ENCODE peak calls at places on chromosomes 6 and 20, in seven cellular contexts. U, Q, K, M, B, E and L are unnamed samples.

GRCh38 chr20:24866008-24866407 is 83.1 kb upstream of the CST7 start:
- DNase-seq in E (no peak), U (no peak), Q (no peak), M (no peak), K (no peak), B (no peak), L (no peak)

GRCh38 chr6:111119550-111120329 is 32.4 kb downstream of the SLC16A10 start:
- DNase-seq in U (no peak), K (no peak), Q (no peak), B (no peak), M (no peak), E (no peak), L (no peak)

GRCh38 chr6:33944686-33945411 is 141.0 kb upstream of the MLN start:
- DNase-seq in U (no peak), B (no peak), Q (no peak), M (no peak), E (no peak), K (no peak), L (no peak)

GRCh38 chr6:44177691-44178423 is 19.2 kb downstream of the CAPN11 start:
- DNase-seq in B (no peak), K (peak; percentile 72), M (no peak), U (peak; percentile 16), Q (no peak), E (peak; percentile 48), L (no peak)

GRCh38 chr6:137353346-137353745 is 134.2 kb upstream of the IFNGR1 start:
- DNase-seq in U (no peak), M (peak; percentile 82), B (no peak), Q (no peak), K (no peak), E (no peak), L (no peak)

GRCh38 chr20:63352811-63353221 is 8.3 kb downstream of the CHRNA4 start:
- DNase-seq in B (no peak), K (peak; percentile 14), E (no peak), Q (no peak), M (no peak), U (no peak), L (no peak)

GRCh38 chr6:158869010-158869603 is 49.9 kb upstream of the EZR start:
- DNase-seq in M (peak; percentile 92), K (no peak), U (no peak), E (no peak), Q (no peak), B (no peak), L (no peak)

GRCh38 chr20:2140561-2140960 is 38.9 kb downstream of the STK35 start:
- DNase-seq in K (peak; percentile 54), Q (no peak), U (no peak), M (no peak), B (no peak), E (no peak), L (no peak)

GRCh38 chr6:161031721-161032495 is 40.3 kb downstream of the MAP3K4 start:
- DNase-seq in K (no peak), B (no peak), Q (no peak), E (peak; percentile 9), U (peak; percentile 53), M (no peak), L (peak; percentile 31)

GRCh38 chr6:89002523-89002922 is 39.1 kb upstream of the RNGTT start:
- DNase-seq in E (no peak), M (no peak), Q (no peak), U (no peak), K (no peak), B (no peak), L (no peak)

GRCh38 chr6:2684059-2684749 is 66.5 kb downstream of the MYLK4 start:
- DNase-seq in U (no peak), Q (no peak), E (no peak), B (no peak), K (no peak), M (no peak), L (no peak)

GRCh38 chr20:49507741-49508434 is 25.4 kb upstream of the KCNB1 start:
- DNase-seq in E (no peak), U (no peak), B (no peak), Q (no peak), M (no peak), K (no peak), L (no peak)

GRCh38 chr6:166257911-166258318 is 50.3 kb downstream of the PRR18 start:
- DNase-seq in B (no peak), K (no peak), E (no peak), U (no peak), Q (no peak), M (no peak), L (no peak)

GRCh38 chr6:126170875-126171489 is 168.9 kb upstream of the CENPW start:
- DNase-seq in K (no peak), M (peak; percentile 61), B (no peak), Q (peak; percentile 22), E (no peak), U (no peak), L (no peak)

GRCh38 chr20:4689224-4689623 is 32.5 kb upstream of the PRND start:
- DNase-seq in B (no peak), K (no peak), U (no peak), E (no peak), M (no peak), Q (peak; percentile 25), L (no peak)

GRCh38 chr20:32968833-32969241 is 35.4 kb downstream of the SUN5 start:
- DNase-seq in Q (no peak), U (no peak), K (no peak), E (no peak), M (no peak), B (peak; percentile 57), L (no peak)

GRCh38 chr20:63093966-63094766 is 87.4 kb upstream of the BHLHE23 start:
- DNase-seq in Q (peak; percentile 4), B (peak; percentile 31), U (no peak), M (no peak), E (no peak), K (peak; percentile 2), L (no peak)

GRCh38 chr20:35823937-35824336 is 52.1 kb downstream of the PHF20 start:
- DNase-seq in K (no peak), B (no peak), U (no peak), Q (no peak), E (no peak), M (no peak), L (no peak)

GRCh38 chr6:149593443-149593842 is 27.3 kb downstream of the GINM1 start:
- DNase-seq in Q (no peak), E (no peak), M (no peak), K (no peak), U (no peak), B (no peak), L (no peak)

GRCh38 chr6:139608872-139609271 is 234.4 kb upstream of the CITED2 start:
- DNase-seq in U (no peak), M (no peak), Q (no peak), K (no peak), E (no peak), B (no peak), L (no peak)

GRCh38 chr6:116251568-116252384 is 2.1 kb downstream of the TSPYL4 start:
- DNase-seq in K (no peak), E (peak; percentile 60), U (peak; percentile 13), B (no peak), M (no peak), Q (no peak), L (no peak)

GRCh38 chr6:129440691-129441090 is 269.3 kb downstream of the ARHGAP18 start:
- DNase-seq in K (no peak), E (peak; percentile 4), M (no peak), U (peak; percentile 67), B (no peak), Q (peak; percentile 70), L (no peak)

GRCh38 chr6:36269834-36270705 is at the start of gene PNPLA1:
- DNase-seq in M (no peak), K (no peak), E (no peak), Q (no peak), B (no peak), U (no peak), L (no peak)

GRCh38 chr6:112620832-112621569 is 273.9 kb downstream of the RFPL4B start:
- DNase-seq in K (no peak), U (no peak), M (no peak), E (no peak), B (no peak), Q (no peak), L (no peak)

GRCh38 chr6:112622036-112622435 is 274.9 kb downstream of the RFPL4B start:
- DNase-seq in E (no peak), B (no peak), U (no peak), Q (no peak), M (no peak), K (no peak), L (no peak)

DNA sequence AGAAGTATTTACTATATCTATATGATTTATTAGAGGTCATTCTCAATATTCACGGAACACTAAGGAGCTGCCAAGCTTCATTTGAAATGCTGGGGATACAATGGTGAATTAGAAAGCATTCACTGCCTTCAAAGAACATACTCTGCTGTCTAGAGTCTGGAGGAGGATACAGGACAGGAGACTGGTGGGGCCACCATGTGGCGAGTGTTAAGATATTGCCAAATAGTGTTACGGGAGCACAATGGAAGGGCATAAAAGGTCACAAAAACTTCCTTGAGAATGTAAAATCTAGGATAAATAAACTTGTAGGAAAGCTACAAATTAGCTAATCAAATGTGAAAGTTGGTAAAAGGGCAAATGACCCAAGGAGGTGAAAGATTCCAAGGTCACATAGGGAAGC is 271.7 kb downstream of the RFPL4B start:
- DNase-seq in B (no peak), M (no peak), U (no peak), Q (peak; percentile 21), E (no peak), K (no peak), L (no peak)
- TF ChIP-seq CTCF in B (no peak), M (peak; percentile 41), U (peak; percentile 30), Q (peak; percentile 17), E (peak; percentile 35), K (peak; percentile 12), L (no peak)

GRCh38 chr6:156779206-156780116 is 2.3 kb downstream of the ARID1B start:
- DNase-seq in Q (peak; percentile 13), K (peak; percentile 63), E (no peak), U (no peak), B (peak; percentile 83), M (peak; percentile 80), L (no peak)
- TF ChIP-seq CTCF in Q (no peak), K (no peak), E (no peak), U (no peak), B (no peak), M (no peak), L (no peak)

GRCh38 chr6:134452901-134453300 is 135.0 kb upstream of the SGK1 start:
- DNase-seq in K (no peak), B (no peak), U (no peak), Q (no peak), M (no peak), E (no peak), L (no peak)

GRCh38 chr6:134449004-134449403 is 131.1 kb upstream of the SGK1 start:
- DNase-seq in E (no peak), B (no peak), U (no peak), Q (no peak), M (no peak), K (no peak), L (no peak)

GRCh38 chr6:134449781-134450180 is 131.9 kb upstream of the SGK1 start:
- DNase-seq in E (no peak), U (no peak), B (no peak), M (no peak), K (no peak), Q (no peak), L (no peak)

GRCh38 chr6:134453792-134454510 is 136.0 kb upstream of the SGK1 start:
- DNase-seq in E (no peak), Q (no peak), M (no peak), U (no peak), B (no peak), K (no peak), L (no peak)

GRCh38 chr6:134451529-134451928 is 133.6 kb upstream of the SGK1 start:
- DNase-seq in E (no peak), U (no peak), M (peak; percentile 11), K (no peak), B (no peak), Q (no peak), L (no peak)
- TF ChIP-seq CTCF in E (no peak), U (no peak), M (peak; percentile 62), K (no peak), B (no peak), Q (peak; percentile 30), L (no peak)

GRCh38 chr6:97925504-97925903 is 642.5 kb upstream of the MMS22L start:
- DNase-seq in M (no peak), E (no peak), B (no peak), K (no peak), U (no peak), Q (no peak), L (no peak)
- TF ChIP-seq CTCF in M (peak; percentile 12), E (no peak), B (no peak), K (no peak), U (no peak), Q (peak; percentile 2), L (no peak)